ENCODE peak calls at places on chromosomes 12 and 14, in ten cellular contexts. X is GM12865; J is astrocyte of the spinal cord; P is ovary; H is ascending aorta; U is BJ; A is hepatocyte; F is fibroblast of lung; C is naive thymus-derived CD4-positive, alpha-beta T cell; W is small intestine. B is an unnamed sample.

GRCh38 chr14:69610020-69610858 is 1.2 kb upstream of the SUSD6 start:
- DNase-seq in X (no peak), J (no peak), P (peak; percentile 23), H (no peak), U (no peak), A (no peak), F (no peak), C (no peak), W (peak; percentile 50), B (no peak)

GRCh38 chr12:58920102-58920955 is at the start of gene LRIG3:
- DNase-seq in X (peak; percentile 91), J (peak; percentile 96), P (peak; percentile 94), H (peak; percentile 51), U (no peak), A (peak; percentile 96), F (peak; percentile 93), C (no peak), W (peak; percentile 88), B (peak; percentile 89)

GRCh38 chr14:58280954-58281787 is 17.2 kb upstream of the ARID4A start:
- DNase-seq in X (peak; percentile 22), J (peak; percentile 89), P (no peak), H (no peak), U (peak; percentile 91), A (peak; percentile 71), F (peak; percentile 94), C (peak; percentile 31), W (peak; percentile 15), B (peak; percentile 92)

GRCh38 chr14:23568600-23569310 is 1.2 kb upstream of the AP1G2 start:
- DNase-seq in X (no peak), J (no peak), P (peak; percentile 48), H (no peak), U (no peak), A (no peak), F (no peak), C (no peak), W (no peak), B (no peak)

GRCh38 chr12:19946549-19946948 is 421.8 kb upstream of the PDE3A start:
- DNase-seq in X (no peak), J (peak; percentile 92), P (no peak), H (no peak), U (peak; percentile 82), A (peak; percentile 55), F (peak; percentile 99), C (no peak), W (no peak), B (peak; percentile 88)

GRCh38 chr12:90037740-90038139 is 329.1 kb upstream of the ATP2B1 start:
- DNase-seq in X (no peak), J (no peak), P (no peak), H (no peak), U (no peak), A (no peak), F (peak; percentile 45), C (no peak), W (no peak), B (peak; percentile 47)

GRCh38 chr12:92085040-92085439 is 60.6 kb downstream of the BTG1 start:
- DNase-seq in X (peak; percentile 71), J (no peak), P (no peak), H (no peak), U (no peak), A (no peak), F (no peak), C (no peak), W (no peak), B (no peak)

GRCh38 chr12:120261951-120262851 is 3.3 kb downstream of the PXN start:
- DNase-seq in X (no peak), J (no peak), P (no peak), H (no peak), U (no peak), A (no peak), F (no peak), C (no peak), W (peak; percentile 70), B (no peak)

GRCh38 chr12:111438501-111438900 is 32.8 kb downstream of the SH2B3 start:
- DNase-seq in X (peak; percentile 57), J (peak; percentile 63), P (no peak), H (no peak), U (no peak), A (peak; percentile 54), F (peak; percentile 78), C (peak; percentile 68), W (no peak), B (peak; percentile 44)

GRCh38 chr14:33555710-33556350 is 395.0 kb downstream of the EGLN3 start:
- DNase-seq in X (no peak), J (peak; percentile 35), P (no peak), H (no peak), U (no peak), A (no peak), F (peak; percentile 46), C (no peak), W (no peak), B (peak; percentile 41)
- H3K4me3 ChIP-seq in X (no peak overlapping the region), J (no peak overlapping the region), P (no peak overlapping the region), H (no peak overlapping the region), U (no peak overlapping the region), A (no peak overlapping the region), F (no peak overlapping the region), C (no peak overlapping the region), W (no peak overlapping the region), B (no peak overlapping the region)

GRCh38 chr12:118033902-118034301 is 17.4 kb downstream of the RFC5 start:
- DNase-seq in X (no peak), J (no peak), P (no peak), H (no peak), U (no peak), A (no peak), F (no peak), C (no peak), W (no peak), B (peak; percentile 42)
- H3K4me3 ChIP-seq in X (no peak overlapping the region), J (no peak overlapping the region), P (no peak overlapping the region), H (no peak overlapping the region), U (no peak overlapping the region), A (no peak overlapping the region), F (no peak overlapping the region), C (no peak overlapping the region), W (no peak overlapping the region), B (no peak overlapping the region)

DNA sequence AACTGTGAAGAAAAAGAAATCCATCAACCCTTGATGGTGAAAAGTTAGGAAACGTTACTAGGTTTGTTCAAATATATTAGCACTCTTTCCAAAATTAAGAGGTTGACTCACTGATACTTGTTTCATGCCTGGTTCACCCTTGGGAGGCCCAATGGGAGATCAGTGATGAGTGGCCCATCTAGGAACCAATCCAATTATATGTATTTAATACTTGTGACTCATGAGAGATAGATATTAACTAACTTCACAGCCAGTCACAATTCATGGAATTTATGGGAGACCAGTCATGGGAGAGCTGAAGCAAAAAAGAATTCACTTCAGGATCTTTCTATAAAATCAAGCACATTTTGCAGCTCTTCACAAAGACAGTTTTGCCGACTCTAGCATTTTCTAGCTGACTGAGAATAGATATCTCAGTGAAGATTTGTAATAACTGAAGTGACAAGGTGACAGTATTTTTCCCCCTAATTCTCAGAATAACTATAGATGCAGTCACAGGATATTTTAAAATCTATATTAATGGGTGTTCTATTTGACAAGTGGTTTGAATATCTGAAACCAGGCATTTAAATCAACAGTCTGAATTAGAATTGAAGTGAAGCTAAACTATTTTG is 230.2 kb downstream of the EPS8 start:
- DNase-seq in X (no peak), J (peak; percentile 28), P (no peak), H (no peak), U (peak; percentile 90), A (no peak), F (peak; percentile 84), C (no peak), W (no peak), B (peak; percentile 93)
- H3K4me3 ChIP-seq in X (no peak overlapping the region), J (no peak overlapping the region), P (no peak overlapping the region), H (no peak overlapping the region), U (no peak overlapping the region), A (no peak overlapping the region), F (no peak overlapping the region), C (no peak overlapping the region), W (no peak overlapping the region), B (no peak overlapping the region)

GRCh38 chr12:4701383-4701782 is 18.8 kb upstream of the GALNT8 start:
- DNase-seq in X (no peak), J (no peak), P (no peak), H (no peak), U (no peak), A (no peak), F (peak; percentile 9), C (no peak), W (no peak), B (peak; percentile 72)

GRCh38 chr12:4705824-4706223 is 14.4 kb upstream of the GALNT8 start:
- DNase-seq in X (no peak), J (no peak), P (no peak), H (no peak), U (no peak), A (no peak), F (no peak), C (no peak), W (no peak), B (no peak)

GRCh38 chr12:4701863-4702262 is 18.3 kb upstream of the GALNT8 start:
- DNase-seq in X (no peak), J (no peak), P (no peak), H (no peak), U (no peak), A (no peak), F (no peak), C (no peak), W (no peak), B (peak; percentile 11)

GRCh38 chr12:4703676-4704075 is 16.5 kb upstream of the GALNT8 start:
- DNase-seq in X (no peak), J (no peak), P (no peak), H (no peak), U (no peak), A (no peak), F (no peak), C (no peak), W (no peak), B (no peak)

DNA sequence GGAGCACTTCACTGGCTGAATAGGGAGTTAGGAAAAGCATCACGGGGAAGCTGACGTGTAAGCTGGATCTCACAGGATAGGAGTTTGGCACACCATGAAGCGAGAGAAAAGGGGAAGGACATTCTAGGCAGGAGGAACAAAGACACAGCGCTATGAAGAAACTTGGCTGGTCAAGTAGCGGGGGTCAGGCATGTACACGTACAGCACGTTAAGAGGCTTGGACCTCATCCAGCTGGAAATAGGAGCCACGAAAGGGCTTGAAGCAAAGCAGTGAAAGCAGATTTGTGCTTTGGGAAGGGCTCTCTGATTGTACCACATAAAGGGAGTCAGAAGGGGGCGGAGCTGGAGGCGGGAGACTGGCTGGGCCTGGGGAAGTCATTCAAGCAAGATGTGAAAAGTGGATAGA is 19.6 kb upstream of the GALNT8 start:
- DNase-seq in X (no peak), J (peak; percentile 52), P (peak; percentile 35), H (no peak), U (no peak), A (peak; percentile 22), F (peak; percentile 72), C (no peak), W (no peak), B (peak; percentile 93)
- H3K4me3 ChIP-seq in X (no peak overlapping the region), J (no peak overlapping the region), P (no peak overlapping the region), H (no peak overlapping the region), U (no peak overlapping the region), A (no peak overlapping the region), F (no peak overlapping the region), C (no peak overlapping the region), W (no peak overlapping the region), B (peak overlapping the region; percentile 42)

GRCh38 chr14:105885561-105886320 is 359.4 kb downstream of the TMEM121 start:
- DNase-seq in X (no peak), J (no peak), P (peak; percentile 2), H (no peak), U (no peak), A (no peak), F (no peak), C (no peak), W (no peak), B (no peak)
- H3K4me3 ChIP-seq in X (no peak overlapping the region), J (no peak overlapping the region), P (no peak overlapping the region), H (no peak overlapping the region), U (no peak overlapping the region), A (no peak overlapping the region), F (no peak overlapping the region), C (no peak overlapping the region), W (no peak overlapping the region), B (no peak overlapping the region)

B was measured in fibroblast of the aortic adventitia.